ENCODE peak calls at places on chromosomes 1 and 21, in nine cellular contexts. H is tibial artery, K is brain microvascular endothelial cell, O is NT2/D1, N is cardiac muscle cell, B is cardiac fibroblast, M is fibroblast of lung, W is dorsolateral prefrontal cortex, Z is astrocyte. R is an unnamed sample.

GRCh38 chr1:225738763-225739162 is 38.9 kb upstream of the SRP9 start:
- DNase-seq in Z (no peak), H (no peak), K (no peak), N (no peak), M (no peak), W (no peak), B (no peak), O (no peak), R (no peak)

GRCh38 chr1:54743416-54743815 is 20.9 kb downstream of the PARS2 start:
- DNase-seq in M (no peak), B (no peak), K (no peak), O (no peak), Z (no peak), N (no peak), W (no peak), H (no peak), R (no peak)

GRCh38 chr1:197307551-197307950 is 39.5 kb downstream of the CRB1 start:
- DNase-seq in N (no peak), W (no peak), Z (no peak), M (no peak), O (no peak), K (no peak), H (no peak), B (no peak), R (no peak)

GRCh38 chr1:26471201-26471497 is 1.1 kb upstream of the HMGN2 start:
- DNase-seq in M (no peak), K (no peak), H (no peak), O (no peak), W (no peak), Z (no peak), B (peak), N (no peak), R (peak)

GRCh38 chr1:220326578-220326977 is 54.3 kb upstream of the RAB3GAP2 start:
- DNase-seq in N (no peak), O (peak), B (no peak), M (peak), Z (peak), K (peak), H (no peak), W (no peak), R (no peak)

GRCh38 chr1:53982034-53982761 is 35.8 kb downstream of the LDLRAD1 start:
- DNase-seq in Z (peak), K (peak), H (no peak), M (peak), N (peak), W (no peak), O (peak), B (peak), R (peak)

GRCh38 chr1:91884459-91885290 is 1.3 kb downstream of the TGFBR3 start:
- DNase-seq in Z (no peak), W (no peak), H (no peak), K (no peak), M (no peak), N (peak), B (no peak), O (no peak), R (peak)

GRCh38 chr1:99782920-99783319 is 16.5 kb upstream of the FRRS1 start:
- DNase-seq in K (no peak), W (no peak), O (no peak), B (no peak), N (no peak), M (no peak), Z (no peak), H (no peak), R (no peak)

GRCh38 chr1:60283690-60284089 is 210.1 kb upstream of the C1orf87 start:
- DNase-seq in Z (no peak), N (no peak), K (no peak), O (no peak), H (no peak), M (peak), W (no peak), B (peak), R (no peak)

GRCh38 chr1:1349256-1350012 is at the start of gene DVL1:
- DNase-seq in N (peak), H (peak), M (peak), B (peak), O (no peak), K (no peak), Z (no peak), W (no peak), R (peak)

GRCh38 chr1:207868252-207868768 is 42.6 kb downstream of the CD34 start:
- DNase-seq in O (no peak), M (no peak), Z (no peak), K (peak), H (peak), N (no peak), B (peak), W (no peak), R (peak)

GRCh38 chr1:14969006-14969405 is 184.5 kb upstream of the TMEM51 start:
- DNase-seq in B (no peak), K (no peak), H (no peak), N (no peak), M (no peak), Z (no peak), W (no peak), O (no peak), R (no peak)

GRCh38 chr1:6180215-6180577 is at the start of gene CHD5:
- DNase-seq in K (no peak), O (no peak), Z (no peak), W (no peak), M (no peak), B (no peak), H (no peak), N (no peak), R (peak)

GRCh38 chr1:32404956-32405355 is 10.7 kb upstream of the BSDC1 start:
- DNase-seq in Z (peak), K (no peak), W (no peak), B (no peak), M (peak), O (no peak), N (no peak), H (no peak), R (no peak)

GRCh38 chr21:39961251-39961650 is 94.0 kb downstream of the PCP4 start:
- DNase-seq in H (no peak), Z (peak), B (no peak), W (no peak), K (no peak), O (no peak), M (peak), N (no peak), R (no peak)

GRCh38 chr1:235207202-235207565 is 46.1 kb upstream of the RBM34 start:
- DNase-seq in N (no peak), O (no peak), Z (peak), M (peak), B (no peak), W (no peak), K (no peak), H (no peak), R (no peak)

GRCh38 chr1:2267862-2268261 is 39.7 kb downstream of the SKI start:
- DNase-seq in H (no peak), M (no peak), W (no peak), B (no peak), Z (no peak), K (no peak), N (no peak), O (no peak), R (no peak)

GRCh38 chr1:201515062-201515750 is 8.3 kb upstream of the CSRP1 start:
- DNase-seq in Z (no peak), K (no peak), N (no peak), H (peak), O (no peak), B (no peak), W (no peak), M (no peak), R (no peak)

GRCh38 chr1:237568955-237569354 is 321.8 kb downstream of the ZP4 start:
- DNase-seq in M (no peak), N (no peak), B (no peak), W (no peak), K (no peak), O (no peak), H (no peak), Z (no peak), R (no peak)

GRCh38 chr1:30415171-30415940 is 308.0 kb downstream of the MATN1 start:
- DNase-seq in B (no peak), K (no peak), H (no peak), O (no peak), M (no peak), W (no peak), Z (no peak), N (no peak), R (peak)

GRCh38 chr1:108826081-108826635 is 30.7 kb downstream of the AKNAD1 start:
- DNase-seq in K (no peak), H (no peak), N (no peak), O (no peak), B (no peak), M (no peak), Z (no peak), W (no peak), R (no peak)

GRCh38 chr1:203796223-203796747 is 862 bp downstream of the ZBED6 start:
- DNase-seq in O (no peak), K (peak), H (peak), M (peak), N (peak), W (no peak), Z (peak), B (peak), R (peak)

GRCh38 chr1:24696756-24697330 is 48.4 kb upstream of the CLIC4 start:
- DNase-seq in K (no peak), W (no peak), Z (no peak), H (no peak), O (no peak), N (no peak), B (no peak), M (no peak), R (no peak)

GRCh38 chr1:65890201-65890600 is 97.5 kb downstream of the PDE4B start:
- DNase-seq in N (no peak), H (no peak), Z (peak), W (no peak), M (peak), B (no peak), O (no peak), K (no peak), R (no peak)

GRCh38 chr1:199629624-199630023 is 397.9 kb upstream of the NR5A2 start:
- DNase-seq in M (peak), K (no peak), B (no peak), Z (peak), O (no peak), H (no peak), W (no peak), N (no peak), R (no peak)

GRCh38 chr1:81731989-81732388 is 68.7 kb upstream of the ADGRL2 start:
- DNase-seq in K (no peak), N (no peak), Z (peak), W (no peak), M (peak), B (peak), O (no peak), H (no peak), R (no peak)

GRCh38 chr21:43703068-43703880 is 15.7 kb upstream of the PDXK start:
- DNase-seq in N (peak), K (peak), B (peak), M (peak), H (no peak), W (no peak), Z (peak), O (peak), R (peak)

GRCh38 chr1:88773540-88774150 is 89.6 kb downstream of the PKN2 start:
- DNase-seq in W (no peak), N (no peak), B (peak), Z (peak), K (peak), O (no peak), H (no peak), M (peak), R (no peak)

GRCh38 chr1:183806086-183806485 is 1.2 kb downstream of the RGL1 start:
- DNase-seq in K (no peak), Z (peak), O (no peak), W (no peak), H (no peak), N (no peak), B (peak), M (peak), R (no peak)

GRCh38 chr1:204493145-204493881 is 1.3 kb downstream of the PIK3C2B start:
- DNase-seq in K (no peak), O (no peak), W (no peak), N (peak), H (peak), M (peak), Z (peak), B (peak), R (peak)

GRCh38 chr1:86616871-86617270 is 70.0 kb downstream of the CLCA4 start:
- DNase-seq in M (no peak), N (no peak), K (no peak), W (no peak), B (no peak), Z (no peak), H (no peak), O (no peak), R (no peak)

GRCh38 chr1:195278644-195279043 is 1329.6 kb downstream of the KCNT2 start:
- DNase-seq in O (no peak), N (no peak), Z (no peak), W (no peak), K (no peak), B (no peak), M (no peak), H (no peak), R (no peak)

DNA sequence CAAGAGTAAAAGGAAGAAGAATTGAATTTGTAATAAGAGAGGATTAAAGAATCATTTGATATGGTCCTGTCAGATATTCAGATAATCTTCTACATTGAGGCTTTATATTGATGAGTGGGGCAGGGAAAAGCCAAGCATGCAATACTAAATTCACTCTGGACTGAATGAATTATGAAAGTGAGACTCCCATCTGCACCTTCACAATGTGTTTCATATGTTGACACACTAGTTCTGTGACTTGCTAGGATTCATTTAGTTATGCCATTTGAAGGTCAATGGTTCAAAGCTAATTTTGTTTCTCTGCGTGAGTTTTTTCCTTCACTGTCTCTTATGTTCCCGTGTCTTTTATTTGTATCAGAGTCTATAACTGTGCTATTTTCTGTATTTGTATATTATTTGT is 1332.6 kb downstream of the KCNT2 start:
- DNase-seq in Z (no peak), B (no peak), K (no peak), H (no peak), W (no peak), O (no peak), M (no peak), N (no peak), R (no peak)
- H3K4me3 ChIP-seq in Z (no peak), B (no peak), K (no peak), H (no peak), W (no peak), O (no peak), M (no peak), N (no peak), R (no peak)

GRCh38 chr1:52637946-52638345 is 5.0 kb downstream of the SHISAL2A start:
- DNase-seq in Z (no peak), W (no peak), O (no peak), N (peak), K (no peak), B (no peak), H (no peak), M (no peak), R (no peak)
- H3K4me3 ChIP-seq in Z (no peak), W (no peak), O (no peak), N (no peak), K (no peak), B (no peak), H (no peak), M (no peak), R (no peak)

GRCh38 chr1:153547560-153548551 is 1.2 kb downstream of the S100A3 start:
- DNase-seq in H (peak), M (no peak), Z (no peak), K (no peak), O (no peak), B (no peak), W (peak), N (peak), R (peak)
- H3K4me3 ChIP-seq in H (no peak), M (peak), Z (no peak), K (no peak), O (no peak), B (no peak), W (no peak), N (no peak), R (no peak)

DNA sequence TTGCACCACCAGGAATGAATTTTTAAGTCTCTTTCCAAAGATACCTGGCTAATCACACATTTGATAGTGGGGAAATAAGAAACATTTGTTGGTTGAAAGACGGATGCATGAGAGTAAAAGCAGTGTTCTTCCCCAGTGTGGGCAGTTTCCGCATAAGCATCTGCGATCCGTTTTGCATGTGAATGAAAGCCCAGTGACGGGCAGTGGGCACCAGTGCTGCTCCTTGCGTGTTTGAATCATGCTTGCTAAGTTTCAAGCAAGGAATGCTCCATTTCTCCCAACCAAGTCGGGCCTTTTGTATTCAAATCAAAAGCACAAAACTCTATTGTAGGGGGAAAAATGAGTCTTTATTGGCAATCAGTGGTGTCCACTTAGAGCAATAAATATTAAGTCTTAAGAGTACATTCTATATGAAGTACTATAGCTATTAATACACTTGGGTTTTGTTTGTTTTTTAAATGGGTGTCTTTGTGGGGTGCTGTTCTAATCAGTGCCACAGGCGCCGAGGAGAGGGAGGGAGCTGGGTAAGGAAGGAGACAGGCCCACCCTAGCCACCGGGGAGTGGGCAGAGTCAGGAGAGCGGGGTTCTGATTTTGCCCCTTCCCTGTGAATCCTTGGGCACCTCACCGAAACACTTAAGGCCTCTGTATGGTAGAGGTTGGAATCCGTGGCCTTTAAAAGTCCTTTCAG is 750 bp upstream of the PTGFRN start:
- DNase-seq in Z (no peak), N (no peak), H (no peak), M (no peak), W (no peak), O (peak), K (no peak), B (no peak), R (peak)
- H3K4me3 ChIP-seq in Z (peak), N (peak), H (peak), M (no peak), W (peak), O (peak), K (peak), B (peak), R (peak)

R was measured in H7.